ENCODE peak calls at places on chromosomes 13 and 19, in ten cellular contexts. Q, A, G, B, Y, C, M, I, K and F are unnamed samples. For H3K4me1, the result is how much of the 10 kb centered on the place peaks cover.

GRCh38 chr13:96089749-96090239 is at the start of gene HS6ST3:
- DNase-seq in K (peak), M (peak), A (no peak), Y (peak), I (peak), G (no peak), B (no peak), Q (peak), C (no peak), F (no peak)

GRCh38 chr13:48333976-48334375 is 30.4 kb downstream of the RB1 start:
- DNase-seq in Y (no peak), C (no peak), A (no peak), B (no peak), I (no peak), G (no peak), K (no peak), Q (no peak), M (no peak), F (no peak)

GRCh38 chr19:12543855-12544254 is 7.4 kb downstream of the ZNF564 start:
- DNase-seq in C (no peak), I (no peak), Q (no peak), K (no peak), A (no peak), M (no peak), G (no peak), B (no peak), Y (peak), F (no peak)

GRCh38 chr19:18764591-18765051 is 26.5 kb downstream of the COMP start:
- DNase-seq in G (no peak), A (no peak), B (no peak), I (no peak), Q (no peak), C (no peak), Y (no peak), M (no peak), K (no peak), F (no peak)

GRCh38 chr13:29886446-29886845 is 36.0 kb upstream of the UBL3 start:
- DNase-seq in Q (no peak), C (peak), I (no peak), M (no peak), G (no peak), K (no peak), B (no peak), Y (no peak), A (no peak), F (no peak)

GRCh38 chr13:48586591-48587103 is 53.8 kb upstream of the RCBTB2 start:
- DNase-seq in G (no peak), I (peak), K (peak), C (peak), Q (no peak), B (peak), A (no peak), M (no peak), Y (peak), F (no peak)

GRCh38 chr13:28329395-28330158 is 165.4 kb downstream of the FLT1 start:
- DNase-seq in I (peak), A (no peak), B (no peak), G (no peak), Q (no peak), M (no peak), C (no peak), K (no peak), Y (peak), F (no peak)

GRCh38 chr13:42239644-42240043 is 32.3 kb upstream of the AKAP11 start:
- DNase-seq in C (no peak), Y (no peak), I (no peak), Q (peak), B (no peak), G (no peak), M (no peak), K (no peak), A (no peak), F (no peak)

GRCh38 chr13:33289966-33290365 is 4.4 kb upstream of the STARD13 start:
- DNase-seq in A (no peak), B (no peak), Y (no peak), K (no peak), G (no peak), Q (no peak), I (no peak), M (no peak), C (no peak), F (no peak)

GRCh38 chr13:60617863-60618733 is 221.1 kb downstream of the TDRD3 start:
- DNase-seq in C (no peak), A (no peak), B (no peak), Q (peak), Y (no peak), I (no peak), G (peak), K (no peak), M (peak), F (no peak)

GRCh38 chr13:35630551-35631275 is 154.2 kb upstream of the MAB21L1 start:
- DNase-seq in A (no peak), I (no peak), C (no peak), G (peak), K (no peak), B (no peak), M (no peak), Q (peak), Y (peak), F (no peak)

GRCh38 chr13:30224732-30225131 is 82.6 kb downstream of the KATNAL1 start:
- DNase-seq in M (no peak), C (no peak), B (no peak), Y (no peak), I (no peak), K (no peak), A (no peak), Q (peak), G (no peak), F (no peak)

GRCh38 chr13:29909975-29910674 is 59.7 kb upstream of the UBL3 start:
- DNase-seq in K (no peak), Q (peak), Y (no peak), C (no peak), I (no peak), G (no peak), A (no peak), B (no peak), M (no peak), F (no peak)

GRCh38 chr13:45015300-45015699 is 26.0 kb downstream of the GPALPP1 start:
- DNase-seq in C (no peak), Q (no peak), A (no peak), G (no peak), I (no peak), M (no peak), B (no peak), K (no peak), Y (no peak), F (no peak)

GRCh38 chr19:35935911-35936737 is at the start of gene LRFN3:
- DNase-seq in I (peak), Y (peak), K (peak), B (peak), C (no peak), Q (peak), A (peak), M (no peak), G (peak), F (peak)

GRCh38 chr13:47241446-47241845 is 344.6 kb upstream of the HTR2A start:
- DNase-seq in I (no peak), Q (peak), K (no peak), C (no peak), B (no peak), A (no peak), Y (peak), M (no peak), G (no peak), F (no peak)

GRCh38 chr13:99197257-99197651 is 3.4 kb upstream of the UBAC2 start:
- DNase-seq in M (no peak), Y (no peak), Q (no peak), A (no peak), I (no peak), C (no peak), G (no peak), K (no peak), B (no peak), F (peak)

GRCh38 chr13:36685912-36686311 is 12.1 kb downstream of the SERTM1 start:
- DNase-seq in K (no peak), G (no peak), A (no peak), M (no peak), I (no peak), C (no peak), B (no peak), Q (no peak), Y (no peak), F (no peak)

GRCh38 chr13:82070411-82070810 is 1729.5 kb upstream of the SPRY2 start:
- DNase-seq in M (no peak), Y (no peak), K (no peak), I (no peak), G (no peak), Q (no peak), B (no peak), C (no peak), A (no peak), F (no peak)

GRCh38 chr13:84590663-84591062 is 708.4 kb upstream of the SLITRK1 start:
- DNase-seq in B (no peak), I (no peak), K (no peak), G (no peak), M (no peak), A (no peak), Q (no peak), C (no peak), Y (no peak), F (no peak)

GRCh38 chr19:33438016-33438671 is 64.6 kb downstream of the CEBPG start:
- DNase-seq in G (no peak), B (peak), Y (no peak), Q (no peak), C (no peak), I (peak), K (no peak), A (no peak), M (no peak), F (no peak)

GRCh38 chr19:47475460-47475859 is 3.8 kb upstream of the SLC8A2 start:
- DNase-seq in A (no peak), I (no peak), G (no peak), Q (no peak), Y (no peak), B (no peak), M (no peak), C (no peak), K (no peak), F (no peak)

GRCh38 chr13:84567848-84568247 is 685.6 kb upstream of the SLITRK1 start:
- DNase-seq in M (no peak), Y (no peak), K (no peak), C (no peak), B (no peak), I (no peak), G (no peak), Q (no peak), A (no peak), F (no peak)

GRCh38 chr13:71374471-71375041 is 492.4 kb downstream of the DACH1 start:
- DNase-seq in Y (no peak), C (no peak), I (no peak), Q (no peak), M (no peak), K (no peak), A (no peak), G (no peak), B (no peak), F (no peak)

GRCh38 chr19:42762782-42763181 is 2.7 kb downstream of the PSG8 start:
- DNase-seq in Q (no peak), A (no peak), B (no peak), Y (no peak), K (no peak), I (no peak), M (no peak), C (peak), G (no peak), F (no peak)

GRCh38 chr19:51372649-51373504 is at the start of gene NKG7:
- DNase-seq in G (no peak), B (no peak), I (no peak), M (no peak), C (no peak), K (no peak), A (no peak), Q (no peak), Y (peak), F (no peak)

GRCh38 chr13:24075137-24075975 is 85.2 kb upstream of the SPATA13 start:
- DNase-seq in C (no peak), B (no peak), Q (no peak), A (no peak), K (no peak), Y (no peak), G (peak), M (no peak), I (no peak), F (no peak)

GRCh38 chr13:81017525-81018152 is 676.7 kb upstream of the SPRY2 start:
- DNase-seq in Y (peak), G (peak), B (no peak), I (no peak), M (no peak), Q (peak), C (no peak), K (no peak), A (no peak), F (no peak)

GRCh38 chr19:46756544-46756888 is 10.3 kb upstream of the STRN4 start:
- DNase-seq in M (no peak), G (no peak), I (no peak), B (peak), A (no peak), Y (no peak), C (no peak), Q (no peak), K (no peak), F (no peak)

GRCh38 chr19:46546194-46546896 is 50.7 kb upstream of the PNMA8B start:
- DNase-seq in C (no peak), M (no peak), K (peak), B (no peak), Y (peak), Q (peak), A (no peak), I (peak), G (peak), F (peak)

GRCh38 chr13:27403727-27404385 is 20.6 kb upstream of the GTF3A start:
- DNase-seq in K (peak), M (no peak), C (no peak), Y (no peak), A (no peak), Q (no peak), I (no peak), B (no peak), G (peak), F (peak)

GRCh38 chr13:106118050-106118449 is 417.4 kb downstream of the EFNB2 start:
- DNase-seq in A (no peak), K (no peak), Q (no peak), M (no peak), C (no peak), Y (no peak), G (no peak), B (no peak), I (no peak), F (no peak)

GRCh38 chr19:37492213-37492612 is 14.5 kb upstream of the ZNF793 start:
- DNase-seq in B (no peak), K (no peak), Q (no peak), M (no peak), I (no peak), G (no peak), A (no peak), Y (no peak), C (no peak), F (no peak)

GRCh38 chr19:13882419-13882795 is 5.5 kb downstream of the NANOS3 start:
- DNase-seq in Q (no peak), M (no peak), C (no peak), B (no peak), A (no peak), G (no peak), I (no peak), K (no peak), Y (no peak), F (no peak)

GRCh38 chr13:93224545-93224944 is 2.1 kb upstream of the GPC6 start:
- DNase-seq in C (no peak), I (no peak), A (no peak), K (no peak), Q (peak), M (no peak), B (no peak), Y (no peak), G (peak), F (no peak)

GRCh38 chr19:687569-688166 is 7.6 kb downstream of the PRSS57 start:
- DNase-seq in G (no peak), M (no peak), B (no peak), K (no peak), Y (no peak), I (no peak), A (no peak), C (no peak), Q (no peak), F (no peak)
- TF ChIP-seq EP300 in G (no peak), M (no peak), B (no peak), K (no peak), Y (no peak), I (no peak), A (no peak), C (no peak), Q (no peak), F (no peak)

DNA sequence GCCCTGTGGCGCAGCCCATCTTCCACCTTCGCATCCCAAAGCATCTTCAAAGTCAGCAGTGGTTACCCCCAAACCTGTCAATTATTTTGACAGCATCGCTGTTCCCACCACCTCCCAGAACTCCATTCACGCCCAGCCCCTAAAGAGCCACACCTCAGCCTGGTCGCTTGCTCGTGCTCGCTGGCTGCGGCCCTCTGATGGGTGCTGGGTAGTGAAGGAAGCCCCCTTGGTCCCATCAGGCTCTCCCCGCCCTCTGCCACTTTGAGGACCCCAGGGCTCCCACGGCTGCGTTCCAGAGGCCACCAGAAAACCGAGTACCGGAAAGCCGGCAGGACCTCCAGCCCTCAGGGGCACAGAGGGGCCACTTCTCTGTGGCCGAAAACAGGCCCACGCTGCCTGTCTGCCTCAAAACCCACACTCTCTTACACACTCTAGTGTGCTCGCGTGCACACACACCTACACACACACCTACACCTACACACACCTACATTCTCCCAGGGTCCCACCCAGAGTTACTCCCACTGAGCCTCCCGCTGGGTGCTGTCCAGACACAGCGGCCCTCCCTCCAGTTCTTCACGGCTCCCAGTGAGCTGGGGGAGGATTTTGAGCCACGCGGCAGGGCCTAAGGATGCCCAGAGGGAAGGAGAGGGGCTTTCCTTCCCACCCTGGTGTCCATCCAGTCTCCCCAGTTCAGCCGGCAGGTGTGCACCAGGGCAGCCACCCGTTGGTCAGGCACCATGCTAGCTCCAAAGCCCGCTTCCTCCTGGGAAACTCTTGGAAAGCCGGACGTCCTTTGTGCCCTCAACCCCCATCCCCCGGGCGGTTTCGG is 1.9 kb downstream of the VSTM2B start:
- DNase-seq in Y (no peak), C (no peak), A (no peak), I (no peak), B (no peak), M (no peak), G (no peak), K (no peak), Q (no peak), F (no peak)
- H3K4me1 ChIP-seq in Y (under half), C (half or more), A (under half), I (under half), B (half or more), M (under half), G (under half), K (half or more), Q (under half), F (under half)

DNA sequence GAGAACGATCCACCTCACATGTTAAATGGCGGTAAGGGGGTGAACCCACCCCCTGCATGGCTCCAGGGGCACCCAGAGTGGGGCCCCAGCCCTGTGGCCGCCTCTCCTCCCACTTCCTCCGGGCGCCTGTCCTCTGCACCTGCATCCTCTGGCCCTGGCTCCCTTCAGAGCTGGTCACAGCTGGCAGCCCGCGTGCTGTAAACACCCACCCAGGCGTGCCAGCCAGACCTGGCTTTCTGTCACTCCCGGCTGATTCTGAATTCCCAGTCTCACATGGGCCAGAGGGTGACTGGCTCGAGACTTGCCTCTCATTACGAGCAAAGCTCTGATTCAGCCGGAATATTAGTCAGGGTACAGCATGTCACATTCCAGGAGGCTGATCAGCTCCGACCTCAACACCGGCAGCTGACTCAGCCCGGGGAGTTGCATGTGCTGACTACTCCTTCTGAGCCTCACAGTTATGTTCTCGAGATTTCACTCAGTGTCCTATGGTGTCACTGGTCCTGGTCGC is 75.1 kb downstream of the GNG7 start:
- DNase-seq in A (peak), I (peak), M (no peak), K (peak), B (peak), G (peak), Q (peak), C (peak), Y (no peak), F (peak)
- H3K27ac ChIP-seq in A (peak), I (no peak), M (no peak), K (peak), B (peak), G (no peak), Q (peak), C (peak), Y (no peak), F (peak)

GRCh38 chr19:54336893-54337857 is 1.8 kb downstream of the LILRA4 start:
- DNase-seq in C (no peak), K (no peak), Y (no peak), I (no peak), B (no peak), Q (no peak), G (no peak), A (no peak), M (no peak), F (no peak)
- TF ChIP-seq EP300 in C (no peak), K (no peak), Y (no peak), I (no peak), B (no peak), Q (no peak), G (no peak), A (no peak), M (no peak), F (no peak)

GRCh38 chr13:75294110-75294509 is 187.9 kb downstream of the TBC1D4 start:
- DNase-seq in C (no peak), M (no peak), Q (no peak), A (no peak), K (no peak), I (no peak), Y (no peak), G (peak), B (no peak), F (no peak)
- H3K4me1 ChIP-seq in C (under half), M (under half), Q (under half), A (under half), K (under half), I (under half), Y (under half), G (under half), B (under half), F (under half)

GRCh38 chr19:38730470-38730730 is 13.9 kb downstream of the CAPN12 start:
- DNase-seq in Q (no peak), B (peak), C (no peak), I (no peak), A (no peak), G (no peak), K (no peak), M (no peak), Y (no peak), F (no peak)

GRCh38 chr19:38727868-38728660 is 16.2 kb downstream of the CAPN12 start:
- DNase-seq in Q (no peak), A (no peak), G (no peak), M (no peak), K (no peak), C (no peak), B (no peak), I (peak), Y (peak), F (no peak)

GRCh38 chr19:38729653-38730469 is 14.4 kb downstream of the CAPN12 start:
- DNase-seq in A (no peak), Q (peak), C (no peak), B (peak), Y (peak), G (peak), K (peak), M (peak), I (peak), F (peak)

GRCh38 chr19:38727306-38727867 is 16.9 kb downstream of the CAPN12 start:
- DNase-seq in B (no peak), G (no peak), C (no peak), Q (no peak), A (no peak), K (no peak), Y (no peak), M (no peak), I (no peak), F (no peak)

GRCh38 chr19:38728752-38729541 is 15.3 kb downstream of the CAPN12 start:
- DNase-seq in Y (no peak), M (no peak), C (no peak), B (no peak), I (no peak), G (no peak), K (no peak), Q (no peak), A (no peak), F (no peak)
- H3K27ac ChIP-seq in Y (peak), M (no peak), C (peak), B (peak), I (peak), G (no peak), K (peak), Q (peak), A (peak), F (peak)